ENCODE peak calls at places on chromosome 14, in four cellular contexts. One of them, this sample, is unnamed.

GRCh38 chr14:50007123-50007903 is 109.1 kb downstream of the VCPKMT start:
- DNase-seq in fibroblast of pulmonary artery: no peak
- DNase-seq in kidney epithelial cell: no peak
- DNase-seq in thyroid gland: no peak
- DNase-seq in this sample: no peak

GRCh38 chr14:65790185-65790815 is 377.8 kb downstream of the FUT8 start:
- DNase-seq in fibroblast of pulmonary artery: no peak
- DNase-seq in kidney epithelial cell: no peak
- DNase-seq in thyroid gland: no peak
- DNase-seq in this sample: no peak

GRCh38 chr14:89911018-89911919 is 43.3 kb downstream of the EFCAB11 start:
- DNase-seq in fibroblast of pulmonary artery: peak
- DNase-seq in kidney epithelial cell: no peak
- DNase-seq in thyroid gland: peak
- DNase-seq in this sample: peak

GRCh38 chr14:89340200-89340667 is 76.8 kb downstream of the FOXN3 start:
- DNase-seq in fibroblast of pulmonary artery: peak
- DNase-seq in kidney epithelial cell: no peak
- DNase-seq in thyroid gland: no peak
- DNase-seq in this sample: no peak

GRCh38 chr14:74975059-74975810 is 19.8 kb upstream of the PGF start:
- DNase-seq in fibroblast of pulmonary artery: peak
- DNase-seq in kidney epithelial cell: no peak
- DNase-seq in thyroid gland: peak
- DNase-seq in this sample: no peak

GRCh38 chr14:105346200-105346533 is 31.6 kb downstream of the PACS2 start:
- DNase-seq in fibroblast of pulmonary artery: no peak
- DNase-seq in kidney epithelial cell: no peak
- DNase-seq in thyroid gland: no peak
- DNase-seq in this sample: no peak

GRCh38 chr14:49770212-49770817 is 2.4 kb downstream of the KLHDC2 start:
- DNase-seq in fibroblast of pulmonary artery: no peak
- DNase-seq in kidney epithelial cell: peak
- DNase-seq in thyroid gland: peak
- DNase-seq in this sample: no peak

GRCh38 chr14:102775855-102776760 is 1.1 kb upstream of the TRAF3 start:
- DNase-seq in fibroblast of pulmonary artery: peak
- DNase-seq in kidney epithelial cell: no peak
- DNase-seq in thyroid gland: peak
- DNase-seq in this sample: no peak

GRCh38 chr14:70425349-70425748 is 8.5 kb upstream of the SYNJ2BP start:
- DNase-seq in fibroblast of pulmonary artery: no peak
- DNase-seq in kidney epithelial cell: no peak
- DNase-seq in thyroid gland: peak
- DNase-seq in this sample: no peak

GRCh38 chr14:39974036-39974435 is 541.8 kb upstream of the FBXO33 start:
- DNase-seq in fibroblast of pulmonary artery: no peak
- DNase-seq in kidney epithelial cell: peak
- DNase-seq in thyroid gland: no peak
- DNase-seq in this sample: no peak

GRCh38 chr14:51463461-51463860 is 188.2 kb upstream of the FRMD6 start:
- DNase-seq in fibroblast of pulmonary artery: no peak
- DNase-seq in kidney epithelial cell: no peak
- DNase-seq in thyroid gland: peak
- DNase-seq in this sample: no peak

GRCh38 chr14:105053421-105053820 is 11.8 kb downstream of the GPR132 start:
- DNase-seq in fibroblast of pulmonary artery: no peak
- DNase-seq in kidney epithelial cell: no peak
- DNase-seq in thyroid gland: no peak
- DNase-seq in this sample: no peak

GRCh38 chr14:75467763-75468162 is 39.9 kb downstream of the JDP2 start:
- DNase-seq in fibroblast of pulmonary artery: no peak
- DNase-seq in kidney epithelial cell: no peak
- DNase-seq in thyroid gland: no peak
- DNase-seq in this sample: no peak

GRCh38 chr14:78959674-78960264 is 789.6 kb downstream of the NRXN3 start:
- DNase-seq in fibroblast of pulmonary artery: peak
- DNase-seq in kidney epithelial cell: peak
- DNase-seq in thyroid gland: peak
- DNase-seq in this sample: peak

GRCh38 chr14:96217381-96217913 is 12.8 kb downstream of the BDKRB2 start:
- DNase-seq in fibroblast of pulmonary artery: no peak
- DNase-seq in kidney epithelial cell: no peak
- DNase-seq in thyroid gland: peak
- DNase-seq in this sample: no peak

GRCh38 chr14:28629328-28630004 is 137.1 kb upstream of the FOXG1 start:
- DNase-seq in fibroblast of pulmonary artery: no peak
- DNase-seq in kidney epithelial cell: no peak
- DNase-seq in thyroid gland: no peak
- DNase-seq in this sample: no peak

GRCh38 chr14:94691658-94692029 is 78.3 kb downstream of the GSC start:
- DNase-seq in fibroblast of pulmonary artery: peak
- DNase-seq in kidney epithelial cell: no peak
- DNase-seq in thyroid gland: no peak
- DNase-seq in this sample: no peak

GRCh38 chr14:104283197-104284106 is 145.1 kb downstream of the KIF26A start:
- DNase-seq in fibroblast of pulmonary artery: no peak
- DNase-seq in kidney epithelial cell: no peak
- DNase-seq in thyroid gland: no peak
- DNase-seq in this sample: no peak

GRCh38 chr14:80988742-80989429 is 33.5 kb downstream of the TSHR start:
- DNase-seq in fibroblast of pulmonary artery: no peak
- DNase-seq in kidney epithelial cell: no peak
- DNase-seq in thyroid gland: no peak
- DNase-seq in this sample: no peak

GRCh38 chr14:51401272-51401671 is 161.2 kb downstream of the TMX1 start:
- DNase-seq in fibroblast of pulmonary artery: peak
- DNase-seq in kidney epithelial cell: no peak
- DNase-seq in thyroid gland: no peak
- DNase-seq in this sample: no peak

GRCh38 chr14:99191663-99192621 is 80.1 kb downstream of the BCL11B start:
- DNase-seq in fibroblast of pulmonary artery: peak
- DNase-seq in kidney epithelial cell: peak
- DNase-seq in thyroid gland: peak
- DNase-seq in this sample: no peak

GRCh38 chr14:94771191-94771905 is 1.4 kb upstream of the GSC start:
- DNase-seq in fibroblast of pulmonary artery: no peak
- DNase-seq in kidney epithelial cell: no peak
- DNase-seq in thyroid gland: no peak
- DNase-seq in this sample: peak

GRCh38 chr14:59358105-59358504 is 107.1 kb downstream of the GPR135 start:
- DNase-seq in fibroblast of pulmonary artery: peak
- DNase-seq in kidney epithelial cell: peak
- DNase-seq in thyroid gland: peak
- DNase-seq in this sample: no peak

GRCh38 chr14:91038439-91038838 is 22.0 kb downstream of the RPS6KA5 start:
- DNase-seq in fibroblast of pulmonary artery: peak
- DNase-seq in kidney epithelial cell: no peak
- DNase-seq in thyroid gland: no peak
- DNase-seq in this sample: no peak

GRCh38 chr14:20456971-20457370 is 1.9 kb downstream of the APEX1 start:
- DNase-seq in fibroblast of pulmonary artery: no peak
- DNase-seq in kidney epithelial cell: no peak
- DNase-seq in thyroid gland: no peak
- DNase-seq in this sample: no peak

GRCh38 chr14:103108749-103109207 is 14.3 kb downstream of the EXOC3L4 start:
- DNase-seq in fibroblast of pulmonary artery: no peak
- DNase-seq in kidney epithelial cell: no peak
- DNase-seq in thyroid gland: no peak
- DNase-seq in this sample: no peak

GRCh38 chr14:33765251-33765650 is 185.6 kb downstream of the EGLN3 start:
- DNase-seq in fibroblast of pulmonary artery: peak
- DNase-seq in kidney epithelial cell: no peak
- DNase-seq in thyroid gland: no peak
- DNase-seq in this sample: peak

GRCh38 chr14:90397401-90398314 is 829 bp downstream of the CALM1 start:
- DNase-seq in fibroblast of pulmonary artery: peak
- DNase-seq in kidney epithelial cell: no peak
- DNase-seq in thyroid gland: peak
- DNase-seq in this sample: peak

GRCh38 chr14:73625686-73626085 is 13.4 kb downstream of the ACOT6 start:
- DNase-seq in fibroblast of pulmonary artery: peak
- DNase-seq in kidney epithelial cell: no peak
- DNase-seq in thyroid gland: no peak
- DNase-seq in this sample: no peak

GRCh38 chr14:80211143-80212024 is at the start of gene DIO2:
- DNase-seq in fibroblast of pulmonary artery: peak
- DNase-seq in kidney epithelial cell: no peak
- DNase-seq in thyroid gland: peak
- DNase-seq in this sample: no peak

GRCh38 chr14:50531595-50532501 is 521 bp downstream of the MAP4K5 start:
- DNase-seq in fibroblast of pulmonary artery: peak
- DNase-seq in kidney epithelial cell: no peak
- DNase-seq in thyroid gland: peak
- DNase-seq in this sample: peak

GRCh38 chr14:30223385-30223785 is 295.7 kb upstream of the PRKD1 start:
- DNase-seq in fibroblast of pulmonary artery: peak
- DNase-seq in kidney epithelial cell: peak
- DNase-seq in thyroid gland: peak
- DNase-seq in this sample: no peak

GRCh38 chr14:53668861-53669260 is 287.8 kb downstream of the BMP4 start:
- DNase-seq in fibroblast of pulmonary artery: peak
- DNase-seq in kidney epithelial cell: no peak
- DNase-seq in thyroid gland: no peak
- DNase-seq in this sample: no peak

GRCh38 chr14:53663709-53664108 is 292.9 kb downstream of the BMP4 start:
- DNase-seq in fibroblast of pulmonary artery: peak
- DNase-seq in kidney epithelial cell: no peak
- DNase-seq in thyroid gland: no peak
- DNase-seq in this sample: no peak
- TF ChIP-seq CTCF in fibroblast of pulmonary artery: peak
- TF ChIP-seq CTCF in kidney epithelial cell: peak
- TF ChIP-seq CTCF in thyroid gland: no peak
- TF ChIP-seq CTCF in this sample: peak

GRCh38 chr14:72420749-72421452 is 473.0 kb downstream of the DPF3 start:
- DNase-seq in fibroblast of pulmonary artery: peak
- DNase-seq in kidney epithelial cell: no peak
- DNase-seq in thyroid gland: peak
- DNase-seq in this sample: peak

GRCh38 chr14:72419226-72419625 is 474.7 kb downstream of the DPF3 start:
- DNase-seq in fibroblast of pulmonary artery: no peak
- DNase-seq in kidney epithelial cell: no peak
- DNase-seq in thyroid gland: no peak
- DNase-seq in this sample: no peak

GRCh38 chr14:72416081-72416849 is 477.6 kb downstream of the DPF3 start:
- DNase-seq in fibroblast of pulmonary artery: no peak
- DNase-seq in kidney epithelial cell: no peak
- DNase-seq in thyroid gland: no peak
- DNase-seq in this sample: no peak

DNA sequence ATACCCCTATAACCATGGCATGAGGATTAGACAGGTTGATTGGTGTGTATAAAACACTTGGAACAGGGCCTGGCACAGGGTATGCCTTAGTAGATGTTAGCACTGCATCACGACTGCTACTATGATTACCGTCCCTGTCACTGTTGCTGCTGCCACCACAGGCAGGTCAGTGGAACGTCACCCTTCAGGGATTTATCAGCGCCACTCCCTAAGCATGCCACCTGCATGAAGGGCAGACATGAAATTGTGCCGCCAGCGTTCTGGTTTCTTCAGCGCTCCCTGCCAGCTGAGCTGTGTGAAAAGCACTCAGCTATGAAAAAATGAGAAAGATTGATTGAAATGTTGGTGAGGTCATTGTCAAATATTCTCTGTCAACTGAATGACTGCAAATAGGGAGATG is 477.0 kb downstream of the DPF3 start:
- DNase-seq in fibroblast of pulmonary artery: no peak
- DNase-seq in kidney epithelial cell: no peak
- DNase-seq in thyroid gland: peak
- DNase-seq in this sample: no peak
- TF ChIP-seq CTCF in fibroblast of pulmonary artery: no peak
- TF ChIP-seq CTCF in kidney epithelial cell: no peak
- TF ChIP-seq CTCF in thyroid gland: no peak
- TF ChIP-seq CTCF in this sample: peak

DNA sequence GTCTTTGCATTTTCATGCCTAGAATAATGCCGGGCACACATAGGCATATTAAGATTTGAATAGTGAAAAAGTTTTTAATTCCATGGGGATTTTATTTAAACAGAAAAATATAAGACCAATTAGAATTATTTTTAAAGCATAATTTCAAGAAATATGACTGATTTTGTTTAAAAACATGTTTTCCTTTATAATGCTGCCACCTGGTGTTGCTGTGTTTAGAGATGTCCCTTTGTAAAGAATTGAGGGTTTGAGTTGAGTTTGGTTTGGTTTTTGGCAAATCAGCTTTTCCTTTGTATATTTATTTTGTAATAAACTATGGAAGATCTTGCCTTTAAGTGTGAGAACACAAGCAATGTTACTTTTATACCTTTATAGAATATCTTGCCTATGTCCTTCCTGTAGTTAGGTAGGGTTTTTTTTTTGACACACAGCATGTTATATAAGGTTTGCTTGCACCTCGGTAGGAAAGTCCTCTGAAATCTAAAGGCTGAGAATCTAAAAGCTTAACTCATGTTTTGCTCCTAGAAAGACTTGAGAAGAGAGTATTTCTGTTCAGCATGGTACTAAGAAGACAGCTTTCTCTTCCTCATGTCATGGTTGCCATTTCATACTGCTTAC is 31.4 kb upstream of the SNAPC1 start:
- DNase-seq in fibroblast of pulmonary artery: no peak
- DNase-seq in kidney epithelial cell: no peak
- DNase-seq in thyroid gland: no peak
- DNase-seq in this sample: no peak
- TF ChIP-seq CTCF in fibroblast of pulmonary artery: peak
- TF ChIP-seq CTCF in kidney epithelial cell: no peak
- TF ChIP-seq CTCF in thyroid gland: no peak
- TF ChIP-seq CTCF in this sample: peak

GRCh38 chr14:22003471-22003870 is 329.9 kb upstream of the OR4E1 start:
- DNase-seq in fibroblast of pulmonary artery: no peak
- DNase-seq in kidney epithelial cell: no peak
- DNase-seq in thyroid gland: no peak
- DNase-seq in this sample: no peak

GRCh38 chr14:22007278-22008097 is 333.9 kb upstream of the OR4E1 start:
- DNase-seq in fibroblast of pulmonary artery: no peak
- DNase-seq in kidney epithelial cell: no peak
- DNase-seq in thyroid gland: no peak
- DNase-seq in this sample: no peak

GRCh38 chr14:21999400-21999799 is 325.8 kb upstream of the OR4E1 start:
- DNase-seq in fibroblast of pulmonary artery: no peak
- DNase-seq in kidney epithelial cell: no peak
- DNase-seq in thyroid gland: no peak
- DNase-seq in this sample: no peak

GRCh38 chr14:22008098-22008412 is 334.4 kb upstream of the OR4E1 start:
- DNase-seq in fibroblast of pulmonary artery: no peak
- DNase-seq in kidney epithelial cell: no peak
- DNase-seq in thyroid gland: no peak
- DNase-seq in this sample: no peak

DNA sequence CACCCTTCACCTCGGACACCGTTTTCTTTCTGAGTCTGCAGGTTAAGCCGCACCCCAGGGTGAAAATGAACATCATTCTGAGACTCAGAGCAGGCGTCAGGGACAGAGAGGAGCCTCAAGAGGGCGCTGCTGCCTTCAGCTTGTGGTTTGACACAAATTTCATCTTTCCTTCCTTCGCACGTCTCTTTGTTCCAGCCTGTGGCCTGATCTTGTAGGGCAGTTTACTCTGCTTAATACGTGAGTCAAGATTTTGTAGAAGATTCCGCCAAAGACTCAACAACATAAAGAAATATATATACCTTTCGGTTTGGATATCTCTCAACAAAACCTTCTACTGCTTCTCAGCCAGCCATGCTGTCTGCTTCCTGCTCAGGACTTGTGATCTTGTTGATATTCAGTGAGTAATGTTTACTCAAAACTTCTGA is 329.3 kb upstream of the OR4E1 start:
- DNase-seq in fibroblast of pulmonary artery: no peak
- DNase-seq in kidney epithelial cell: no peak
- DNase-seq in thyroid gland: peak
- DNase-seq in this sample: peak
- TF ChIP-seq CTCF in fibroblast of pulmonary artery: no peak
- TF ChIP-seq CTCF in kidney epithelial cell: peak
- TF ChIP-seq CTCF in thyroid gland: no peak
- TF ChIP-seq CTCF in this sample: peak

This sample was measured in neural crest cell.